ENCODE peak calls at places on chromosomes 11 and 22, in ten cellular contexts. One of them, this sample, is unnamed.

GRCh38 chr11:57429946-57430345 is 3.0 kb upstream of the SLC43A3 start:
- DNase-seq in Peyer's patch: no peak
- DNase-seq in right cardiac atrium: no peak
- DNase-seq in heart right ventricle: no peak
- DNase-seq in uterus: no peak
- DNase-seq in fibroblast of lung: no peak
- DNase-seq in adrenal gland: no peak
- DNase-seq in mesendoderm: no peak
- DNase-seq in iPS DF 6.9: no peak
- DNase-seq in A549: no peak
- DNase-seq in this sample: no peak

GRCh38 chr11:45489281-45489906 is 176.0 kb downstream of the CHST1 start:
- DNase-seq in fibroblast of lung: no peak
- DNase-seq in heart right ventricle: no peak
- DNase-seq in Peyer's patch: no peak
- DNase-seq in adrenal gland: no peak
- DNase-seq in iPS DF 6.9: no peak
- DNase-seq in A549: no peak
- DNase-seq in mesendoderm: peak
- DNase-seq in uterus: no peak
- DNase-seq in right cardiac atrium: no peak
- DNase-seq in this sample: no peak

GRCh38 chr11:774873-775592 is 2.3 kb downstream of the GATD1 start:
- DNase-seq in heart right ventricle: no peak
- DNase-seq in right cardiac atrium: peak
- DNase-seq in iPS DF 6.9: no peak
- DNase-seq in A549: no peak
- DNase-seq in uterus: no peak
- DNase-seq in adrenal gland: peak
- DNase-seq in Peyer's patch: no peak
- DNase-seq in mesendoderm: no peak
- DNase-seq in fibroblast of lung: peak
- DNase-seq in this sample: no peak

GRCh38 chr11:128776434-128777284 is 82.8 kb downstream of the FLI1 start:
- DNase-seq in mesendoderm: peak
- DNase-seq in uterus: no peak
- DNase-seq in Peyer's patch: no peak
- DNase-seq in A549: peak
- DNase-seq in right cardiac atrium: peak
- DNase-seq in heart right ventricle: peak
- DNase-seq in fibroblast of lung: peak
- DNase-seq in iPS DF 6.9: peak
- DNase-seq in adrenal gland: peak
- DNase-seq in this sample: peak

GRCh38 chr11:118260353-118260752 is 3.7 kb downstream of the MPZL2 start:
- DNase-seq in right cardiac atrium: no peak
- DNase-seq in Peyer's patch: no peak
- DNase-seq in fibroblast of lung: no peak
- DNase-seq in mesendoderm: no peak
- DNase-seq in adrenal gland: no peak
- DNase-seq in heart right ventricle: no peak
- DNase-seq in iPS DF 6.9: no peak
- DNase-seq in uterus: no peak
- DNase-seq in A549: no peak
- DNase-seq in this sample: no peak

GRCh38 chr11:128628686-128629085 is 41.3 kb upstream of the ETS1 start:
- DNase-seq in right cardiac atrium: no peak
- DNase-seq in iPS DF 6.9: no peak
- DNase-seq in Peyer's patch: peak
- DNase-seq in A549: no peak
- DNase-seq in uterus: no peak
- DNase-seq in adrenal gland: no peak
- DNase-seq in heart right ventricle: no peak
- DNase-seq in fibroblast of lung: no peak
- DNase-seq in mesendoderm: no peak
- DNase-seq in this sample: no peak

GRCh38 chr11:44244649-44245308 is 65.2 kb downstream of the ALX4 start:
- DNase-seq in mesendoderm: no peak
- DNase-seq in uterus: no peak
- DNase-seq in Peyer's patch: no peak
- DNase-seq in A549: no peak
- DNase-seq in heart right ventricle: no peak
- DNase-seq in adrenal gland: no peak
- DNase-seq in right cardiac atrium: no peak
- DNase-seq in iPS DF 6.9: no peak
- DNase-seq in fibroblast of lung: peak
- DNase-seq in this sample: no peak

GRCh38 chr11:44915621-44916020 is 35.1 kb downstream of the TP53I11 start:
- DNase-seq in uterus: no peak
- DNase-seq in Peyer's patch: no peak
- DNase-seq in adrenal gland: no peak
- DNase-seq in A549: no peak
- DNase-seq in heart right ventricle: no peak
- DNase-seq in mesendoderm: no peak
- DNase-seq in iPS DF 6.9: no peak
- DNase-seq in right cardiac atrium: no peak
- DNase-seq in fibroblast of lung: no peak
- DNase-seq in this sample: no peak

GRCh38 chr22:48276933-48277867 is 1514.8 kb downstream of the TBC1D22A start:
- DNase-seq in fibroblast of lung: no peak
- DNase-seq in iPS DF 6.9: no peak
- DNase-seq in adrenal gland: no peak
- DNase-seq in A549: no peak
- DNase-seq in mesendoderm: no peak
- DNase-seq in uterus: no peak
- DNase-seq in heart right ventricle: no peak
- DNase-seq in right cardiac atrium: no peak
- DNase-seq in Peyer's patch: peak
- DNase-seq in this sample: no peak

GRCh38 chr22:44347549-44347948 is 34.8 kb upstream of the SHISAL1 start:
- DNase-seq in A549: no peak
- DNase-seq in adrenal gland: no peak
- DNase-seq in right cardiac atrium: no peak
- DNase-seq in mesendoderm: no peak
- DNase-seq in Peyer's patch: no peak
- DNase-seq in uterus: no peak
- DNase-seq in heart right ventricle: no peak
- DNase-seq in fibroblast of lung: no peak
- DNase-seq in iPS DF 6.9: no peak
- DNase-seq in this sample: no peak

GRCh38 chr11:62124186-62125113 is 639 bp downstream of the INCENP start:
- DNase-seq in iPS DF 6.9: no peak
- DNase-seq in fibroblast of lung: peak
- DNase-seq in Peyer's patch: peak
- DNase-seq in mesendoderm: peak
- DNase-seq in right cardiac atrium: peak
- DNase-seq in uterus: no peak
- DNase-seq in heart right ventricle: peak
- DNase-seq in A549: no peak
- DNase-seq in adrenal gland: peak
- DNase-seq in this sample: no peak

GRCh38 chr11:127524618-127525017 is 524.0 kb upstream of the KIRREL3 start:
- DNase-seq in adrenal gland: no peak
- DNase-seq in heart right ventricle: no peak
- DNase-seq in fibroblast of lung: no peak
- DNase-seq in A549: no peak
- DNase-seq in mesendoderm: no peak
- DNase-seq in right cardiac atrium: no peak
- DNase-seq in Peyer's patch: no peak
- DNase-seq in iPS DF 6.9: no peak
- DNase-seq in uterus: no peak
- DNase-seq in this sample: no peak

GRCh38 chr11:68715685-68716084 is 31.3 kb downstream of the GAL start:
- DNase-seq in uterus: no peak
- DNase-seq in A549: no peak
- DNase-seq in fibroblast of lung: no peak
- DNase-seq in iPS DF 6.9: no peak
- DNase-seq in right cardiac atrium: no peak
- DNase-seq in Peyer's patch: no peak
- DNase-seq in adrenal gland: no peak
- DNase-seq in heart right ventricle: no peak
- DNase-seq in mesendoderm: no peak
- DNase-seq in this sample: no peak

DNA sequence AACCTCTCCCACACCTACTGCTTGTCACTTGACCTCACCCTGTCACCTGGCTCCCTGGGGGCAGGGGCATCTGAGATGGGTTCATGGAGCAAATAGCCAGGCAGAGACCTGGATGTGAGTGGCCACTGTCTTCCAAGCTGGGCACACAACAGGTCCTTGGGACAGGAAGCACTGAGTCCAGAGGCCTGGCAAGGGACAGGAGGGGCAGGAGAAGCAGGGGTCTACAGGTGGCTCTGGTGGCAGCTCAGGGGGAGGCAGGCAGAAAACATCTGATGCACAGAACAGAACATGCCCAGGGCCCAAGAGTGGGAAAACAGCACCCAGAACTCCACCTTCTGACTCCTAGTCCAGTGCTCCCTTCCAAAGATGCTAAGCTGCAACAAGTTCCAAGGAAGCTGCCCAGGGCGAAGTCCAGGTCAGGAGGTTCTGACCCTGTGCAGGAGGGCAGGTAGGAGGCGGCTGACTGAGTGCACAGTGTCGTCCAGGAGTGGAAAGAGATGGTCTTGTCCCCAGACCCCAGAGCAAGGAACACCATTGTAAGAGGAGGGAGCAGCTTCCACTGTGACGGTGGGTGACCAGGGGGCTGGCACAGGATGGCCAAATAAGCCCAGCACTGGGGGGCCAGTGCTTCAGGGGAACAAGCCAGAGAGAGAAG is 3.5 kb downstream of the TNFRSF13C start:
- DNase-seq in right cardiac atrium: no peak
- DNase-seq in mesendoderm: no peak
- DNase-seq in adrenal gland: no peak
- DNase-seq in A549: no peak
- DNase-seq in fibroblast of lung: no peak
- DNase-seq in Peyer's patch: no peak
- DNase-seq in iPS DF 6.9: no peak
- DNase-seq in heart right ventricle: no peak
- DNase-seq in uterus: no peak
- DNase-seq in this sample: no peak
- H3K27ac ChIP-seq in right cardiac atrium: no peak
- H3K27ac ChIP-seq in mesendoderm: no peak
- H3K27ac ChIP-seq in adrenal gland: no peak
- H3K27ac ChIP-seq in A549: no peak
- H3K27ac ChIP-seq in fibroblast of lung: no peak
- H3K27ac ChIP-seq in Peyer's patch: no peak
- H3K27ac ChIP-seq in iPS DF 6.9: no peak
- H3K27ac ChIP-seq in heart right ventricle: no peak
- H3K27ac ChIP-seq in uterus: no peak
- H3K27ac ChIP-seq in this sample: no peak

DNA sequence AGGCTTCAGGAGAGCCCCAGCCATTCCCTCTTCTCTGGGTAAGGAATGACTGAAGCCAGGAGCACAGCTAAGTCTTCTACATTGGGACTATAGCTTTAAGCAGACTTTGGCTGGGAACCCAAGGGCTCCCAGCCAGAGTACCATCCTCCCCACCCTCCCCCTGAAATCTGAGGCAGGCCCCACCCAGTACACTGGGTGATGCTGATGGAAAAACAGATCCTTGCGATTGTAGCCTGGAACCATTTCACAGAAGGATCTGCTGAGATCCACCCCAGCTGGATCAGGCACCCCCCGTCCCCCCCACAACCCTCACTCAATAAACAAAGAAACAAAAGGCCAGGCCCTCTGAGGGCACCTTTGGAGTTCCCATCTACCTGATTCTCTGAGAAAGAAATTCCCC is 39.8 kb downstream of the IL18BP start:
- DNase-seq in iPS DF 6.9: no peak
- DNase-seq in Peyer's patch: peak
- DNase-seq in mesendoderm: no peak
- DNase-seq in fibroblast of lung: peak
- DNase-seq in A549: no peak
- DNase-seq in adrenal gland: peak
- DNase-seq in heart right ventricle: peak
- DNase-seq in right cardiac atrium: peak
- DNase-seq in uterus: peak
- DNase-seq in this sample: no peak
- H3K4me3 ChIP-seq in iPS DF 6.9: no peak
- H3K4me3 ChIP-seq in Peyer's patch: peak
- H3K4me3 ChIP-seq in mesendoderm: no peak
- H3K4me3 ChIP-seq in fibroblast of lung: peak
- H3K4me3 ChIP-seq in A549: no peak
- H3K4me3 ChIP-seq in adrenal gland: no peak
- H3K4me3 ChIP-seq in heart right ventricle: peak
- H3K4me3 ChIP-seq in right cardiac atrium: peak
- H3K4me3 ChIP-seq in uterus: peak
- H3K4me3 ChIP-seq in this sample: peak

DNA sequence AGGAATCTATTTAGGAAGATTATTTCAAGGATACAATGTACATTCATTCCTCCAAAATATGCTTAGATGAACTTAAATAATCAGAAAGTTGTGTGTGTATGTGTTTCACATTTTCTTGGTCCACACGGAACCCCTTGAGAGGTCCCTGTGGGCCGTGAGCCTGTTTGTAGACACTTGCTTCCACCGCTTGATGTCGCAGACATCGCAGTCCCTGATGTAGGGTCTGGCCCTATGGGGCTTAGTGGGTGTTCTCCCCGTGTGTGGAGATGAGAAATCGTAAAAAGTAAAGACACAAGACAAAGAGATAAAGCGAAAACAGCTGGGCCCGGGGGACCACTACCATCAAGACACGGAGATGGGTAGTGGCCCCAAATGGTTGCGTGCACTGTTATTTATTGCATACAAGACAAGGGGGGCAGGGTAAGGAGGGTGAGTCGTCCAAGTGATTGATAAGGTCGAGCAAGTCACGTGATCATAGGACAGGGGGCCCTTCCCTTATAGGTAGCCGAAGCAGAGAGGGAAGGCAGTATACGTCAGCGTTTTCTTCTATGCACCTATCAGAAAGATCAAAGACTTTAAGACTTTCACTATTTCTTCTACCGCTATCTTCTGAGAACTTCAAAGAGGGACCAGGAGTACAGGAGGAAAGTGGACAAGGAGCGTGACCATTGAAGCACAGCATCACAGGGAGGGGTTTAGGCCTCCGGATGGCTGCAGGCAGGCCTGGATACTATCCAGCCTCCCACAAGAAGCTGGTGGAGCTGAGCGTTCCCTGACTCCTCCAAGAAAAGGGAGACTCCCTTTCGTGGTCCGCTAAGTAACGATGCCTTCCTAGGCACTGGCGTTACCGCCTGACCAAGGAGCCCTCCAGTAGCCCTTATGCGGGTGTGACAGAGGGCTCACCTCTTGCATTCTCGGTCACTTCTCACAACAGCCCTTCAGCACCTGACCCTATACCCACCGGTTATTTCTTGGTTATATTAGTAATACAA is 1.2 kb upstream of the APOBEC3C start:
- DNase-seq in adrenal gland: no peak
- DNase-seq in heart right ventricle: no peak
- DNase-seq in fibroblast of lung: no peak
- DNase-seq in uterus: peak
- DNase-seq in Peyer's patch: no peak
- DNase-seq in mesendoderm: no peak
- DNase-seq in A549: no peak
- DNase-seq in right cardiac atrium: no peak
- DNase-seq in iPS DF 6.9: no peak
- DNase-seq in this sample: no peak
- H3K27ac ChIP-seq in adrenal gland: no peak
- H3K27ac ChIP-seq in heart right ventricle: no peak
- H3K27ac ChIP-seq in fibroblast of lung: no peak
- H3K27ac ChIP-seq in uterus: peak
- H3K27ac ChIP-seq in Peyer's patch: peak
- H3K27ac ChIP-seq in mesendoderm: no peak
- H3K27ac ChIP-seq in A549: no peak
- H3K27ac ChIP-seq in right cardiac atrium: no peak
- H3K27ac ChIP-seq in iPS DF 6.9: no peak
- H3K27ac ChIP-seq in this sample: peak

GRCh38 chr11:117203069-117203407 is 3.9 kb downstream of the TAGLN start:
- DNase-seq in Peyer's patch: no peak
- DNase-seq in right cardiac atrium: peak
- DNase-seq in adrenal gland: no peak
- DNase-seq in mesendoderm: no peak
- DNase-seq in iPS DF 6.9: no peak
- DNase-seq in A549: no peak
- DNase-seq in fibroblast of lung: no peak
- DNase-seq in uterus: no peak
- DNase-seq in heart right ventricle: no peak
- DNase-seq in this sample: no peak
- H3K4me3 ChIP-seq in Peyer's patch: no peak
- H3K4me3 ChIP-seq in right cardiac atrium: no peak
- H3K4me3 ChIP-seq in adrenal gland: no peak
- H3K4me3 ChIP-seq in mesendoderm: no peak
- H3K4me3 ChIP-seq in iPS DF 6.9: no peak
- H3K4me3 ChIP-seq in A549: no peak
- H3K4me3 ChIP-seq in fibroblast of lung: no peak
- H3K4me3 ChIP-seq in uterus: peak
- H3K4me3 ChIP-seq in heart right ventricle: no peak
- H3K4me3 ChIP-seq in this sample: no peak